ENCODE peak calls at places on chromosomes 1 and 21, in six cellular contexts. F, N, B, S, W and T are unnamed samples.

GRCh38 chr1:43366179-43366578 is 1.6 kb downstream of the ELOVL1 start:
- DNase-seq in S (no peak), F (peak; percentile 8), B (peak; percentile 35), N (no peak), W (no peak), T (no peak)

GRCh38 chr1:235461954-235462353 is 42.3 kb downstream of the B3GALNT2 start:
- DNase-seq in F (no peak), B (no peak), W (no peak), N (no peak), S (no peak), T (no peak)

GRCh38 chr1:18794561-18794960 is 64.9 kb downstream of the TAS1R2 start:
- DNase-seq in S (no peak), B (no peak), F (no peak), W (no peak), N (no peak), T (no peak)

GRCh38 chr21:41411449-41412089 is 14.5 kb upstream of the MX1 start:
- DNase-seq in N (no peak), S (no peak), B (peak; percentile 47), W (peak; percentile 8), F (peak; percentile 14), T (peak; percentile 54)

GRCh38 chr21:37555672-37556261 is 189.2 kb downstream of the DYRK1A start:
- DNase-seq in F (no peak), W (no peak), S (no peak), B (peak; percentile 69), N (no peak), T (peak; percentile 47)

GRCh38 chr1:222077191-222077590 is 335.3 kb upstream of the DUSP10 start:
- DNase-seq in N (no peak), S (no peak), W (no peak), F (no peak), B (no peak), T (no peak)

GRCh38 chr21:33114276-33114675 is 44.3 kb downstream of the OLIG1 start:
- DNase-seq in N (no peak), F (no peak), B (no peak), S (no peak), W (no peak), T (no peak)

GRCh38 chr1:89978763-89979162 is 16.1 kb upstream of the ZNF326 start:
- DNase-seq in S (peak; percentile 34), N (no peak), W (no peak), F (no peak), B (no peak), T (no peak)

GRCh38 chr1:30312226-30312625 is 411.2 kb downstream of the MATN1 start:
- DNase-seq in B (no peak), F (no peak), N (no peak), W (no peak), S (no peak), T (no peak)

GRCh38 chr1:154557939-154558609 is 388 bp downstream of the UBE2Q1 start:
- DNase-seq in W (peak; percentile 25), S (no peak), F (peak; percentile 54), B (peak; percentile 74), N (peak; percentile 14), T (peak; percentile 70)

GRCh38 chr1:231616667-231617066 is 9.9 kb upstream of the DISC1 start:
- DNase-seq in S (no peak), N (no peak), B (no peak), W (no peak), F (no peak), T (no peak)

GRCh38 chr1:147080013-147080661 is 92.1 kb downstream of the PRKAB2 start:
- DNase-seq in B (no peak), N (no peak), W (no peak), F (no peak), S (no peak), T (no peak)

GRCh38 chr1:156498447-156499193 is 2.0 kb downstream of the MEF2D start:
- DNase-seq in S (no peak), B (peak; percentile 77), W (no peak), F (peak; percentile 86), N (no peak), T (peak; percentile 77)